ENCODE peak calls at places on chromosomes 13 and 19, in ten cellular contexts. D is G401; B is fibroblast of lung; A is stimulated activated naive CD4-positive, alpha-beta T cell; M is activated CD4-positive, alpha-beta T cell treated with anti-CD3 and anti-CD28 coated beads, Interleukin-2, amount 50 U/mL, for 4 hours; I is activated gamma-delta T cell treated with anti-CD3 and anti-CD28 coated beads, Interleukin-2, amount 50 U/mL, for 16 hours; N is mesendoderm; O is foreskin fibroblast; J is NCI-H345; L is CD8-positive, alpha-beta memory T cell. G is an unnamed sample.

GRCh38 chr19:8654591-8655339 is 24.3 kb downstream of the NFILZ start:
- DNase-seq in D (peak), B (peak), A (peak), M (peak), I (peak), N (peak), O (peak), J (peak), L (peak), G (peak)

GRCh38 chr13:94322925-94323324 is 156.6 kb downstream of the DCT start:
- DNase-seq in D (no peak), B (no peak), A (no peak), M (no peak), I (no peak), N (no peak), O (no peak), J (no peak), L (no peak), G (no peak)

GRCh38 chr19:16886305-16886880 is 2.4 kb upstream of the F2RL3 start:
- DNase-seq in D (no peak), B (peak), A (no peak), M (no peak), I (no peak), N (no peak), O (peak), J (no peak), L (no peak), G (peak)

GRCh38 chr13:35891973-35892441 is 239.2 kb downstream of the DCLK1 start:
- DNase-seq in D (no peak), B (no peak), A (no peak), M (no peak), I (no peak), N (no peak), O (no peak), J (no peak), L (no peak), G (no peak)

GRCh38 chr19:10228925-10229324 is 2.2 kb downstream of the S1PR2 start:
- DNase-seq in D (peak), B (peak), A (peak), M (peak), I (no peak), N (peak), O (no peak), J (peak), L (no peak), G (no peak)

GRCh38 chr13:95605426-95606125 is 38.9 kb downstream of the DZIP1 start:
- DNase-seq in D (no peak), B (no peak), A (no peak), M (no peak), I (no peak), N (no peak), O (no peak), J (no peak), L (no peak), G (no peak)

GRCh38 chr13:40502236-40502635 is 164.2 kb downstream of the FOXO1 start:
- DNase-seq in D (no peak), B (no peak), A (no peak), M (no peak), I (no peak), N (no peak), O (peak), J (no peak), L (no peak), G (no peak)

GRCh38 chr13:110468986-110469495 is 92.5 kb downstream of the RAB20 start:
- DNase-seq in D (no peak), B (no peak), A (no peak), M (no peak), I (no peak), N (no peak), O (no peak), J (no peak), L (no peak), G (no peak)

GRCh38 chr13:71021810-71022422 is 845.1 kb downstream of the DACH1 start:
- DNase-seq in D (no peak), B (no peak), A (no peak), M (no peak), I (no peak), N (no peak), O (no peak), J (no peak), L (no peak), G (no peak)

GRCh38 chr13:100439247-100439955 is 149.2 kb downstream of the GGACT start:
- DNase-seq in D (peak), B (no peak), A (no peak), M (no peak), I (no peak), N (peak), O (no peak), J (no peak), L (no peak), G (no peak)

GRCh38 chr13:18936104-18936503 is 245.5 kb downstream of the TUBA3C start:
- DNase-seq in D (no peak), B (no peak), A (no peak), M (no peak), I (no peak), N (no peak), O (no peak), J (no peak), L (no peak), G (no peak)

GRCh38 chr19:16795731-16796130 is 33.5 kb upstream of the SIN3B start:
- DNase-seq in D (no peak), B (no peak), A (no peak), M (no peak), I (no peak), N (peak), O (no peak), J (no peak), L (no peak), G (no peak)

GRCh38 chr13:29758591-29759114 is 91.8 kb downstream of the UBL3 start:
- DNase-seq in D (no peak), B (no peak), A (no peak), M (peak), I (peak), N (no peak), O (peak), J (no peak), L (peak), G (no peak)

GRCh38 chr19:49114630-49115363 is 627 bp downstream of the LIN7B start:
- DNase-seq in D (peak), B (peak), A (peak), M (peak), I (no peak), N (peak), O (peak), J (peak), L (no peak), G (peak)

GRCh38 chr13:41708648-41709175 is 251.4 kb downstream of the RGCC start:
- DNase-seq in D (no peak), B (no peak), A (no peak), M (no peak), I (no peak), N (no peak), O (no peak), J (no peak), L (no peak), G (peak)

GRCh38 chr13:110129076-110129475 is 177.9 kb downstream of the COL4A1 start:
- DNase-seq in D (no peak), B (no peak), A (no peak), M (no peak), I (no peak), N (no peak), O (no peak), J (peak), L (no peak), G (no peak)

GRCh38 chr13:21012841-21013681 is 48.3 kb downstream of the LATS2 start:
- DNase-seq in D (peak), B (no peak), A (no peak), M (no peak), I (no peak), N (no peak), O (no peak), J (no peak), L (no peak), G (no peak)

GRCh38 chr13:50161052-50161451 is 145.8 kb downstream of the KCNRG start:
- DNase-seq in D (no peak), B (peak), A (no peak), M (no peak), I (no peak), N (no peak), O (peak), J (no peak), L (no peak), G (peak)

GRCh38 chr13:39571502-39572092 is 31.4 kb downstream of the LHFPL6 start:
- DNase-seq in D (peak), B (no peak), A (no peak), M (no peak), I (no peak), N (no peak), O (no peak), J (no peak), L (no peak), G (no peak)

GRCh38 chr13:30429721-30430694 is 7.7 kb downstream of the UBE2L5 start:
- DNase-seq in D (no peak), B (peak), A (no peak), M (no peak), I (no peak), N (peak), O (peak), J (no peak), L (no peak), G (peak)

GRCh38 chr13:75798353-75799245 is 162.5 kb downstream of the LMO7 start:
- DNase-seq in D (no peak), B (no peak), A (peak), M (no peak), I (no peak), N (no peak), O (peak), J (no peak), L (no peak), G (no peak)

GRCh38 chr13:68929055-68929454 is 1178.6 kb upstream of the ATXN8OS start:
- DNase-seq in D (no peak), B (no peak), A (no peak), M (no peak), I (no peak), N (no peak), O (no peak), J (no peak), L (no peak), G (no peak)

GRCh38 chr19:58558623-58559274 is 338 bp upstream of the UBE2M start:
- DNase-seq in D (peak), B (peak), A (no peak), M (peak), I (peak), N (peak), O (peak), J (no peak), L (peak), G (peak)

GRCh38 chr19:27971071-27971470 is 1241.9 kb downstream of the UQCRFS1 start:
- DNase-seq in D (peak), B (no peak), A (no peak), M (no peak), I (no peak), N (peak), O (no peak), J (no peak), L (no peak), G (no peak)

GRCh38 chr13:48731957-48732569 is 78.3 kb downstream of the CYSLTR2 start:
- DNase-seq in D (no peak), B (no peak), A (peak), M (peak), I (peak), N (peak), O (no peak), J (no peak), L (peak), G (no peak)

GRCh38 chr19:32779082-32779481 is 59.5 kb downstream of the TDRD12 start:
- DNase-seq in D (no peak), B (no peak), A (no peak), M (no peak), I (no peak), N (no peak), O (no peak), J (no peak), L (no peak), G (no peak)

GRCh38 chr19:10815007-10815531 is 20.9 kb downstream of the TMED1 start:
- DNase-seq in D (no peak), B (no peak), A (no peak), M (no peak), I (no peak), N (no peak), O (no peak), J (no peak), L (no peak), G (no peak)

G was measured in osteoblast.